ENCODE peak calls at places on chromosomes 12 and 14, in four cellular contexts. A is prostate gland, Q is cardiac muscle cell, K is hepatocyte. Y is an unnamed sample. For H3K4me1, the result is how much of the 10 kb centered on the place peaks cover.

GRCh38 chr14:103199141-103199540 is 75.9 kb downstream of the TNFAIP2 start:
- DNase-seq in A (no peak), Q (peak), K (no peak), Y (no peak)

GRCh38 chr12:126055521-126055920 is 990.3 kb downstream of the AACS start:
- DNase-seq in A (no peak), Q (no peak), K (no peak), Y (no peak)

GRCh38 chr12:78878447-78878846 is 13.9 kb downstream of the SYT1 start:
- DNase-seq in K (no peak), A (no peak), Q (no peak), Y (no peak)

GRCh38 chr12:123398177-123398916 is 14.4 kb downstream of the KMT5A start:
- DNase-seq in K (no peak), A (peak), Q (peak), Y (no peak)

GRCh38 chr12:28622416-28622815 is 432.2 kb downstream of the CCDC91 start:
- DNase-seq in A (no peak), K (no peak), Q (peak), Y (no peak)

GRCh38 chr14:55028066-55028465 is 1.0 kb downstream of the SOCS4 start:
- DNase-seq in K (no peak), Q (peak), A (no peak), Y (no peak)

GRCh38 chr12:76976777-76977465 is 88.4 kb downstream of the E2F7 start:
- DNase-seq in Q (no peak), A (no peak), K (no peak), Y (no peak)

GRCh38 chr12:127389923-127390322 is 877.0 kb upstream of the TMEM132C start:
- DNase-seq in A (no peak), Q (peak), K (peak), Y (peak)

GRCh38 chr12:48954781-48955501 is 2.3 kb downstream of the ARF3 start:
- DNase-seq in K (no peak), Q (no peak), A (no peak), Y (no peak)

GRCh38 chr14:68392393-68393085 is 400.3 kb downstream of the ZFP36L1 start:
- DNase-seq in A (peak), Q (peak), K (peak), Y (no peak)

GRCh38 chr14:23953464-23954278 is at the start of gene DHRS4:
- DNase-seq in A (peak), K (peak), Q (peak), Y (peak)

GRCh38 chr12:97181571-97182265 is 274.7 kb downstream of the NEDD1 start:
- DNase-seq in K (no peak), A (no peak), Q (no peak), Y (no peak)

GRCh38 chr12:104565606-104566243 is 109.0 kb downstream of the CHST11 start:
- DNase-seq in K (no peak), Q (peak), A (no peak), Y (no peak)

GRCh38 chr12:46208370-46208769 is 60.5 kb downstream of the SLC38A1 start:
- DNase-seq in K (no peak), A (no peak), Q (no peak), Y (no peak)

GRCh38 chr14:78618379-78618778 is 448.2 kb downstream of the NRXN3 start:
- DNase-seq in Q (no peak), K (no peak), A (no peak), Y (no peak)

GRCh38 chr14:31336646-31337045 is 83.7 kb downstream of the HEATR5A start:
- DNase-seq in A (no peak), Q (peak), K (no peak), Y (no peak)

GRCh38 chr12:39620664-39621658 is 1.4 kb upstream of the ABCD2 start:
- DNase-seq in Q (peak), A (no peak), K (no peak), Y (no peak)

GRCh38 chr12:29427964-29428363 is 47.0 kb upstream of the ERGIC2 start:
- DNase-seq in A (no peak), Q (peak), K (peak), Y (no peak)

GRCh38 chr14:55580401-55581010 is 499 bp downstream of the KTN1 start:
- DNase-seq in Q (peak), A (peak), K (peak), Y (peak)

GRCh38 chr14:72617391-72618011 is 276.4 kb downstream of the DPF3 start:
- DNase-seq in A (no peak), K (no peak), Q (peak), Y (no peak)

GRCh38 chr12:32155911-32156585 is 49.4 kb downstream of the BICD1 start:
- DNase-seq in K (no peak), Q (no peak), A (no peak), Y (no peak)

GRCh38 chr14:96197969-96198368 is 6.7 kb upstream of the BDKRB2 start:
- DNase-seq in Q (no peak), K (no peak), A (no peak), Y (no peak)

GRCh38 chr12:107622005-107622404 is 63.6 kb upstream of the PWP1 start:
- DNase-seq in K (no peak), A (no peak), Q (peak), Y (no peak)

GRCh38 chr12:43762596-43762995 is 3.8 kb downstream of the IRAK4 start:
- DNase-seq in K (no peak), Q (no peak), A (no peak), Y (no peak)

GRCh38 chr12:546920-547845 is 87.4 kb downstream of the B4GALNT3 start:
- DNase-seq in A (no peak), Q (peak), K (peak), Y (peak)

GRCh38 chr12:61220337-61220736 is 1039.9 kb upstream of the USP15 start:
- DNase-seq in K (no peak), A (no peak), Q (no peak), Y (no peak)

GRCh38 chr12:92068441-92068840 is 77.2 kb downstream of the BTG1 start:
- DNase-seq in Q (peak), K (no peak), A (no peak), Y (no peak)

GRCh38 chr12:38332814-38333213 is 16.2 kb downstream of the ALG10B start:
- DNase-seq in Q (no peak), K (no peak), A (no peak), Y (no peak)

GRCh38 chr12:46660276-46660675 is 165.5 kb downstream of the SLC38A4 start:
- DNase-seq in A (no peak), Q (peak), K (no peak), Y (no peak)

GRCh38 chr12:93883436-93884154 is 206.4 kb downstream of the CRADD start:
- DNase-seq in A (no peak), K (no peak), Q (peak), Y (no peak)

GRCh38 chr12:4324366-4324765 is 3.4 kb downstream of the TIGAR start:
- DNase-seq in K (no peak), Q (no peak), A (no peak), Y (no peak)

GRCh38 chr12:4323400-4323799 is 2.4 kb downstream of the TIGAR start:
- DNase-seq in A (no peak), K (no peak), Q (no peak), Y (no peak)

GRCh38 chr12:4325984-4326383 is 5.0 kb downstream of the TIGAR start:
- DNase-seq in K (no peak), A (no peak), Q (no peak), Y (no peak)

GRCh38 chr12:4330203-4330602 is 9.2 kb downstream of the TIGAR start:
- DNase-seq in Q (no peak), K (no peak), A (no peak), Y (no peak)

DNA sequence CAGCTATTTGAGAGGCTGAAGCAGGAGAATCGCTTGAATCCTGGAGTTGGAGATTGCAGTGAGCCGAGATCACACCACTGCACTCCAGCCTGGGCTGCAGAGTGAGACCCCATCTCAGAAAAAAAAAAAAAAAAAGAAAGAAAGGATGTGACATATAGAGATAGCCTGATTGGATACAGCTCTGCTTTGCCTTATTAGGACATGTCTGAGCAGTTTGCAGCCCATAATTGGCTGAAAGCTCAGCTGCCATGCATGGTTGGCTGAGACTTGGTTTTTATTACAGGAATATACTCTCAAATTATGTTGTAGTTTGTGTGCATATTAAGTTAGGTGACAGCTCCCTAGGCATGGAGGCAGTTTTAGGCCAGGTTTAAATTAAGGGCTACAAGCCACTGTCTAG is 6.3 kb downstream of the TIGAR start:
- DNase-seq in A (no peak), K (no peak), Q (no peak), Y (no peak)
- H3K4me3 ChIP-seq in A (no peak), K (no peak), Q (no peak), Y (no peak)

DNA sequence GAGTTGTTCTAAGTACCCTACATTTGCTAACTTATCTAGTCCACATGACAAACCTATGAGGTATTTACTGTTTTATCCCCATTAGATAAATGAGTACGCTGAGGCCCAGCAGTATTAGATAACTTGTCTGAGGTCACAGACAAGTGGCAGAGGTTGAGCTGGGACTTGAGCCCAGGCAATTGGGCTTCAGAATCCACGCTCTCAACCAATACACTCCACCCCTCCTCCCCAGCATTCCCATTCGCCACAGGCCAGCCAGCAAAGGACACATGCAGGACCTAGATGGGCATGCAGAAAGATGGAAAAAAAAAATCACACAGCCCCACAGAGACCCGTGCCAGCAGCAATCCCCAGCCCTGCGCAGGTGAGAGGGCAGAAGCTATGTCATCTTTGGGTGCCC is 12.4 kb downstream of the HDAC7 start:
- DNase-seq in A (no peak), Q (no peak), K (no peak), Y (no peak)
- H3K4me1 ChIP-seq in A (under half), Q (half or more), K (half or more), Y (under half)

GRCh38 chr12:2009623-2010022 is 5.4 kb upstream of the DCP1B start:
- DNase-seq in A (no peak), K (no peak), Q (no peak), Y (no peak)
- TF ChIP-seq CTCF in A (no peak), K (no peak), Q (no peak), Y (peak)

GRCh38 chr12:119803391-119803791 is 73.7 kb downstream of the CIT start:
- DNase-seq in K (peak), Q (peak), A (peak), Y (no peak)
- H3K4me3 ChIP-seq in K (no peak), Q (peak), A (peak), Y (no peak)

GRCh38 chr12:122067966-122068365 is 10.6 kb upstream of the MLXIP start:
- DNase-seq in K (no peak), Q (peak), A (peak), Y (peak)
- H3K4me1 ChIP-seq in K (under half), Q (under half), A (under half), Y (under half)

GRCh38 chr12:74747305-74747704 is 209.7 kb downstream of the ATXN7L3B start:
- DNase-seq in Q (no peak), K (peak), A (no peak), Y (no peak)
- TF ChIP-seq CTCF in Q (no peak), K (peak), A (peak), Y (no peak)

DNA sequence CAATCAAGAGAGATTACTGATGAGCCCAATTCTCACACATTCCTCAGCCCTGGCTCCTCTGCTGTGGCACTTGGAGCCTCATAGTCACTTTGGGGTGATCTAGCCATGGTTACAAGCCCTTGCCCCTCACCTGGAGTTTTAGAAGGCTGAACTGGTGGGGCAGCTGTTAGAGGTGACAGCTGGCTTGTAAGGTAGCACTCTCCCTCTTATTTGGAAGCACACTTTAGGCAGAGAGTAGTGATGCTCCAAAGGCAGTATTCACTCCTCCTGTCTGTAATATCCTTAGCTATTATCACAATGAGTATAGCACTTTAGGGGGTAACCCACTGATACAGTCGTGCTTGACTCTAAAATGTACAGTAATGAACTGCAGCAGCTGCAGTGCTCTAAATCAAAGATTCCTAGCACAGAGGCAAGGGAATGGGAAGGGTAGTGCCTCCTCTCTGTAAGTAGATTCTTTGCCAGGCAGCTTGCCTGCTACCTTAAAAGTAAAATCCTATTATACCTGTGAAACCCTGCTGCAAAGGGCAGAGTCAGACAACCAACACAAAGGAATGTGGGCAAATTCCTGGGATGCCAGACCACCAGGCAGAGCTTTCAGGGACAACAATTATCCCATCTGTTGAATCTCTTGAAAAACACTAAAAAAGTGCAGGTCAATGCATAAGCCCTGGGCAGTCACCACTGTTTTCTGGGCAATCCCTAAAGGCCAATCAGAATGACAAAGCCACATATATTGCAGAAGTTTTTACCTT is 336.3 kb downstream of the NOVA1 start:
- DNase-seq in K (no peak), A (no peak), Q (no peak), Y (no peak)
- H3K4me3 ChIP-seq in K (no peak), A (no peak), Q (no peak), Y (no peak)

GRCh38 chr14:91406982-91407381 is 10.6 kb downstream of the CCDC88C start:
- DNase-seq in Q (no peak), A (no peak), K (no peak), Y (no peak)
- H3K4me1 ChIP-seq in Q (under half), A (under half), K (under half), Y (under half)

DNA sequence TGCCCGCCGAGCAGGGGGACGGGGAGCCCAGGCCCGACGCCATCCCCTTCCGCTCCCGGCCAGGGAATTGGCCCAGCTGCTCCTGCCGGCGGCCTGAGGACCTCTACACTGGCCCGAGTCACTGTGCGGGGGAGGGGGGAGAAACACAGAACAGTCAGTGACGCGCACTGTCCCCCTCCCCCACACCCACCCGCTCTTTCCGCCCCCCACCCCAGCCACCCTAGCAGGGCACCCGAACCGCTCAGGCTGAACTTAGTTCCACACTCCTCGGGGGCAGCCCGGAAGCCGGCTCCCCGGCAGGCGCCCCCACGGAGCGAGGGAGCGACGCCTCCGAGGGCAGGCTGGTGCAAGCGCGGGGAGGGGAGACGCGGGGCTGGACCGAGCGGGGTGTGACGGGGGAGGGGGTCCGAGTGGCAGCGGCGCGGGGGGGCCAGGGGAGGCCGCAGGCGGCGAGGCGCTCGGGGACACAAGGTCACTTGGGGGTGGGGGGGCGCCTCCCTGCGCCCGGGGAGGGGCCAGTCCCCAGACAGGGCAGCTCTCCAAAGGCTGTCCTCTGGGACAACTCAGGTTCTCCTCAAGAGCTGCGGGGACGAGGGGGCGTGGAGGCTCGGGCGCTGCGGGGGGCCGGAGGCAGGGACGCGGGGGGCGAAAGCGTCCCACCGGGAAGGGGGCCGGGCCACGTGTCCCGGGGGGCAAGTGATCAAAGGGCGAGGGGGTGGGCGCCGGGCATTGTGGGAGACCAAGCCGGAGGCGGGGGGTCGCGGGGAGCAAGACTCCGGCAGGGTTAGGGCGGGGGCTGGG is 648 bp downstream of the CHD4 start:
- DNase-seq in A (peak), Q (peak), K (peak), Y (peak)
- TF ChIP-seq CTCF in A (no peak), Q (no peak), K (no peak), Y (no peak)